ENCODE peak calls at places on chromosomes 12 and 14, in seven cellular contexts. C is aorta; A is IMR-90; K is effector memory CD4-positive, alpha-beta T cell; T is WERI-Rb-1; O is adrenal gland; F is small intestine. I is an unnamed sample.

GRCh38 chr14:74019743-74020142 is 594 bp downstream of the BBOF1 start:
- DNase-seq in O (peak; percentile 11), T (no peak), C (no peak), K (no peak), F (no peak), A (peak; percentile 60), I (peak; percentile 20)

GRCh38 chr14:74437654-74438053 is 11.6 kb upstream of the SYNDIG1L start:
- DNase-seq in A (no peak), C (no peak), O (no peak), K (no peak), F (no peak), T (no peak), I (no peak)

GRCh38 chr14:24921903-24922302 is 128.0 kb downstream of the STXBP6 start:
- DNase-seq in O (no peak), K (no peak), T (no peak), A (peak; percentile 60), F (no peak), C (no peak), I (no peak)

GRCh38 chr12:17352164-17352563 is 737.8 kb downstream of the RERGL start:
- DNase-seq in A (no peak), T (no peak), F (no peak), K (no peak), O (no peak), C (no peak), I (no peak)

GRCh38 chr12:47818701-47819543 is 781 bp downstream of the HDAC7 start:
- DNase-seq in K (no peak), T (peak; percentile 56), F (peak; percentile 35), A (no peak), C (peak; percentile 90), O (peak; percentile 66), I (peak; percentile 66)

GRCh38 chr12:1852076-1852475 is 31.7 kb downstream of the LRTM2 start:
- DNase-seq in K (no peak), T (no peak), F (no peak), C (no peak), A (no peak), O (no peak), I (no peak)

GRCh38 chr12:107681836-107682820 is 3.5 kb upstream of the PWP1 start:
- DNase-seq in A (no peak), O (no peak), C (no peak), T (no peak), K (no peak), F (no peak), I (no peak)

GRCh38 chr14:91067186-91067585 is 6.7 kb upstream of the RPS6KA5 start:
- DNase-seq in O (no peak), A (no peak), K (no peak), F (no peak), T (no peak), C (no peak), I (no peak)

GRCh38 chr12:131897276-131897675 is 2.9 kb downstream of the ULK1 start:
- DNase-seq in A (no peak), K (no peak), F (no peak), C (peak; percentile 69), T (no peak), O (no peak), I (no peak)

GRCh38 chr14:55448146-55448614 is 7.8 kb upstream of the TBPL2 start:
- DNase-seq in K (no peak), F (peak; percentile 36), C (peak; percentile 89), T (peak; percentile 33), O (peak; percentile 68), A (peak; percentile 97), I (no peak)

GRCh38 chr14:89388853-89389252 is 28.2 kb downstream of the FOXN3 start:
- DNase-seq in O (no peak), C (no peak), T (no peak), A (peak; percentile 43), F (no peak), K (no peak), I (no peak)

GRCh38 chr12:69732088-69732487 is 6.6 kb upstream of the RAB3IP start:
- DNase-seq in K (no peak), F (no peak), O (no peak), A (no peak), T (no peak), C (no peak), I (no peak)

GRCh38 chr12:51591020-51591901 is at the start of gene SCN8A:
- DNase-seq in C (no peak), F (no peak), A (peak; percentile 56), T (peak; percentile 86), O (peak; percentile 40), K (peak; percentile 23), I (peak; percentile 24)

GRCh38 chr12:49671051-49671765 is 36.0 kb downstream of the FMNL3 start:
- DNase-seq in A (no peak), F (peak; percentile 16), O (peak; percentile 48), K (peak; percentile 48), T (no peak), C (no peak), I (peak; percentile 43)

GRCh38 chr12:66288121-66288520 is 14.2 kb upstream of the HELB start:
- DNase-seq in A (no peak), O (no peak), F (peak; percentile 52), C (no peak), K (peak; percentile 55), T (no peak), I (no peak)

GRCh38 chr14:80586116-80586515 is 355.4 kb downstream of the CEP128 start:
- DNase-seq in K (no peak), C (no peak), A (no peak), F (no peak), T (no peak), O (no peak), I (no peak)

GRCh38 chr12:116182359-116183063 is 95.0 kb downstream of the MED13L start:
- DNase-seq in A (no peak), C (no peak), T (no peak), O (no peak), F (no peak), K (no peak), I (no peak)

GRCh38 chr12:48997719-48998496 is 1.3 kb downstream of the DDN start:
- DNase-seq in O (no peak), F (no peak), A (no peak), C (no peak), T (peak; percentile 42), K (peak; percentile 31), I (peak; percentile 31)

GRCh38 chr12:121061831-121062230 is 22.8 kb upstream of the OASL start:
- DNase-seq in C (no peak), T (no peak), F (no peak), O (no peak), A (peak; percentile 13), K (no peak), I (no peak)

GRCh38 chr12:133130808-133131128 is 341 bp downstream of the ZNF10 start:
- DNase-seq in C (peak; percentile 83), T (peak; percentile 33), O (peak; percentile 51), K (no peak), F (no peak), A (no peak), I (peak; percentile 54)

GRCh38 chr12:133130038-133130807 is at the start of the genes ZNF10 and ZNF891:
- DNase-seq in O (peak; percentile 97), A (peak; percentile 96), C (peak; percentile 99), T (peak; percentile 97), K (peak; percentile 93), F (peak; percentile 94), I (peak; percentile 96)

GRCh38 chr12:133135747-133136146 is 5.3 kb downstream of the ZNF10 start:
- DNase-seq in A (no peak), O (no peak), T (no peak), C (no peak), K (no peak), F (no peak), I (no peak)
- H3K9me3 ChIP-seq in A (peaks cover 39% of the 10 kb centered on the region), O (peaks cover 4% of the 10 kb centered on the region), T (peaks cover 23% of the 10 kb centered on the region), C (peaks cover 30% of the 10 kb centered on the region), K (peaks cover 32% of the 10 kb centered on the region), F (peaks cover 5% of the 10 kb centered on the region), I (no peaks in the 10 kb centered on the region)

GRCh38 chr12:42541965-42542364 is 47.6 kb downstream of the PRICKLE1 start:
- DNase-seq in C (no peak), T (no peak), F (no peak), K (no peak), A (no peak), O (no peak), I (no peak)
- H3K9me3 ChIP-seq in C (no peaks in the 10 kb centered on the region), T (no peaks in the 10 kb centered on the region), F (no peaks in the 10 kb centered on the region), K (no peaks in the 10 kb centered on the region), A (no peaks in the 10 kb centered on the region), O (no peaks in the 10 kb centered on the region), I (no peaks in the 10 kb centered on the region)

GRCh38 chr12:132921685-132922084 is 34.3 kb upstream of the CHFR start:
- DNase-seq in O (no peak), A (no peak), F (no peak), T (peak; percentile 18), C (no peak), K (no peak), I (no peak)

GRCh38 chr12:132922676-132923075 is 33.4 kb downstream of the ZNF605 start:
- DNase-seq in A (no peak), K (no peak), F (no peak), O (no peak), C (no peak), T (no peak), I (no peak)

GRCh38 chr12:132925597-132926416 is 30.3 kb downstream of the ZNF605 start:
- DNase-seq in F (no peak), O (no peak), K (no peak), C (no peak), A (no peak), T (no peak), I (no peak)

GRCh38 chr12:132924356-132924755 is 31.8 kb downstream of the ZNF605 start:
- DNase-seq in O (no peak), K (no peak), A (no peak), F (no peak), C (no peak), T (no peak), I (no peak)

DNA sequence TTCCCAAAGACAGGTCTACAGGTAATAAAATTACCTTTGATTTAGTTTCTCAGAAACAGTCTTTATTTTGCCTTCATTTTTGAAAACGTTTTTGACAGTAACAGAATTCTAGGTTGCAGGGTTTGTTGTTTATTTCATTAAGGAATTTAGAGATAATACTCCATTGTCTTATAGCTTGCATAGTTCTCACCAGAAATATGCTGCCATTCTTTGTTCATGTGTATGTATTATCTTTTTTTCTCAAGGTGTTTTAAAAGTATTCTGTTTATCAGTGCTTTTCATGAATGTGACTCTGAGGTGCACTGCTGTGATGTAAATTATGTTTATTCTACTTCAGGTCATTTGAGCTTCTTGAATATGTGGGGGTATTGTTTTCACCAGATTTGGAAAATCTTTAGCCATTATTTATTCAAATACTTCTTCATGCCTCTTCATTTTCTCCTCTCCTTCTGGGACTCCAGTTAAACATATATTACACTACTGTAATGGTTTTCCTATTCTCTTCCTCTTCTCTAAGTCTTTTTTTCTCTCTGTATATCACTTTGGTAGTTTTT is 32.7 kb downstream of the ZNF605 start:
- DNase-seq in O (no peak), T (no peak), A (no peak), C (no peak), K (no peak), F (no peak), I (no peak)
- H3K9me3 ChIP-seq in O (peaks cover 42% of the 10 kb centered on the region), T (peaks cover 63% of the 10 kb centered on the region), A (peaks cover 81% of the 10 kb centered on the region), C (peaks cover 28% of the 10 kb centered on the region), K (peaks cover 70% of the 10 kb centered on the region), F (peaks cover 11% of the 10 kb centered on the region), I (peaks cover 23% of the 10 kb centered on the region)

GRCh38 chr12:127820846-127821245 is 446.1 kb upstream of the TMEM132C start:
- DNase-seq in F (no peak), T (no peak), C (no peak), K (no peak), A (no peak), O (no peak), I (no peak)

GRCh38 chr12:127819066-127819465 is 447.9 kb upstream of the TMEM132C start:
- DNase-seq in A (no peak), T (no peak), F (no peak), K (no peak), O (no peak), C (no peak), I (no peak)

GRCh38 chr12:127822743-127823433 is 444.1 kb upstream of the TMEM132C start:
- DNase-seq in K (no peak), F (no peak), A (no peak), T (no peak), O (peak; percentile 35), C (peak; percentile 78), I (peak; percentile 85)

GRCh38 chr12:127823801-127824200 is 443.2 kb upstream of the TMEM132C start:
- DNase-seq in C (no peak), O (no peak), T (no peak), K (no peak), F (no peak), A (no peak), I (no peak)
- H3K9me3 ChIP-seq in C (no peaks in the 10 kb centered on the region), O (no peaks in the 10 kb centered on the region), T (no peaks in the 10 kb centered on the region), K (no peaks in the 10 kb centered on the region), F (peaks cover 3% of the 10 kb centered on the region), A (peaks cover 41% of the 10 kb centered on the region), I (no peaks in the 10 kb centered on the region)